ENCODE peak calls at places on chromosome 9, in eight cellular contexts. J, H, P, R, U, L, G and S are unnamed samples.

GRCh38 chr9:38183994-38184568 is 115.1 kb upstream of the SHB start:
- DNase-seq in L (no peak), J (no peak), P (peak; percentile 20), G (no peak), U (no peak), R (no peak), H (no peak), S (no peak)

GRCh38 chr9:87034891-87035290 is 87.6 kb upstream of the GAS1 start:
- DNase-seq in J (no peak), L (no peak), P (peak; percentile 73), G (no peak), R (no peak), H (no peak), U (no peak), S (no peak)

GRCh38 chr9:20538956-20539355 is 83.3 kb downstream of the MLLT3 start:
- DNase-seq in G (no peak), L (no peak), U (no peak), H (no peak), R (no peak), J (no peak), P (peak; percentile 53), S (no peak)

GRCh38 chr9:17928768-17929167 is 349.9 kb downstream of the SH3GL2 start:
- DNase-seq in H (no peak), U (no peak), R (no peak), P (no peak), L (no peak), G (no peak), J (no peak), S (no peak)

GRCh38 chr9:73643379-73644013 is 491.8 kb downstream of the ANXA1 start:
- DNase-seq in L (peak; percentile 69), H (no peak), R (no peak), G (no peak), J (no peak), P (no peak), U (no peak), S (peak; percentile 8)

GRCh38 chr9:135919318-135919717 is 12.0 kb upstream of the CAMSAP1 start:
- DNase-seq in U (no peak), R (no peak), L (no peak), H (no peak), P (no peak), G (no peak), J (no peak), S (no peak)

GRCh38 chr9:32989651-32990050 is 11.8 kb downstream of the APTX start:
- DNase-seq in P (no peak), R (no peak), H (no peak), J (no peak), G (no peak), L (no peak), U (no peak), S (no peak)

GRCh38 chr9:133701321-133701980 is 36.7 kb downstream of the SARDH start:
- DNase-seq in R (no peak), J (no peak), U (no peak), P (peak; percentile 26), G (no peak), H (peak; percentile 60), L (no peak), S (no peak)

GRCh38 chr9:70079364-70080103 is 35.9 kb downstream of the MAMDC2 start:
- DNase-seq in L (no peak), H (no peak), G (no peak), P (peak; percentile 67), U (no peak), J (no peak), R (peak; percentile 85), S (peak; percentile 3)

GRCh38 chr9:129209109-129209508 is 31.0 kb upstream of the IER5L start:
- DNase-seq in G (no peak), P (no peak), R (no peak), H (no peak), U (no peak), J (no peak), L (no peak), S (no peak)

GRCh38 chr9:115694014-115694413 is 459.6 kb upstream of the PAPPA start:
- DNase-seq in P (peak; percentile 98), G (peak; percentile 78), J (no peak), U (no peak), R (no peak), L (peak; percentile 7), H (no peak), S (peak; percentile 16)

GRCh38 chr9:118533101-118533500 is 828.9 kb downstream of the TLR4 start:
- DNase-seq in L (no peak), H (no peak), P (peak; percentile 77), U (no peak), R (no peak), G (no peak), J (no peak), S (no peak)

GRCh38 chr9:112868956-112869594 is 21.6 kb downstream of the SLC46A2 start:
- DNase-seq in L (no peak), H (no peak), G (no peak), J (no peak), R (no peak), U (no peak), P (no peak), S (no peak)

GRCh38 chr9:27688954-27689353 is 115.7 kb upstream of the C9orf72 start:
- DNase-seq in G (no peak), J (no peak), H (no peak), P (no peak), L (no peak), U (no peak), R (no peak), S (no peak)

GRCh38 chr9:1922026-1922425 is 93.1 kb upstream of the SMARCA2 start:
- DNase-seq in J (no peak), L (no peak), H (no peak), U (no peak), G (no peak), P (no peak), R (no peak), S (no peak)

GRCh38 chr9:137876269-137876668 is 1.3 kb upstream of the CACNA1B start:
- DNase-seq in P (no peak), L (no peak), R (no peak), J (no peak), H (no peak), G (no peak), U (no peak), S (no peak)

GRCh38 chr9:19229725-19230355 is 653 bp upstream of the DENND4C start:
- DNase-seq in L (peak; percentile 59), P (no peak), R (peak; percentile 75), G (no peak), J (peak; percentile 61), U (peak; percentile 64), H (peak; percentile 65), S (no peak)

GRCh38 chr9:103713631-103714030 is 380.5 kb upstream of the SMC2 start:
- DNase-seq in P (no peak), G (no peak), H (no peak), R (no peak), J (no peak), L (no peak), U (no peak), S (no peak)

GRCh38 chr9:113694912-113695900 is 180.9 kb upstream of the ZNF618 start:
- DNase-seq in R (no peak), J (no peak), G (no peak), U (no peak), L (no peak), P (no peak), H (no peak), S (no peak)

GRCh38 chr9:933356-933755 is 43.1 kb upstream of the DMRT3 start:
- DNase-seq in U (no peak), H (no peak), J (no peak), P (no peak), L (no peak), G (no peak), R (no peak), S (no peak)

GRCh38 chr9:25939116-25939515 is 260.9 kb upstream of the TUSC1 start:
- DNase-seq in U (no peak), L (no peak), J (no peak), H (no peak), G (no peak), P (peak; percentile 65), R (no peak), S (no peak)

GRCh38 chr9:37761511-37761910 is 7.9 kb downstream of the TRMT10B start:
- DNase-seq in J (no peak), P (peak; percentile 83), R (no peak), U (no peak), L (no peak), G (peak; percentile 58), H (no peak), S (no peak)

GRCh38 chr9:121901616-121902015 is 191.5 kb downstream of the TTLL11 start:
- DNase-seq in P (peak; percentile 55), G (no peak), H (no peak), R (no peak), J (no peak), U (no peak), L (no peak), S (peak; percentile 11)

GRCh38 chr9:83403864-83404263 is 134.3 kb downstream of the FRMD3 start:
- DNase-seq in U (no peak), P (peak; percentile 75), G (no peak), J (no peak), R (no peak), L (no peak), H (no peak), S (no peak)

GRCh38 chr9:109401169-109401989 is 80.5 kb upstream of the EPB41L4B start:
- DNase-seq in R (peak; percentile 14), J (no peak), L (peak; percentile 55), P (peak; percentile 25), G (no peak), H (no peak), U (no peak), S (peak; percentile 61)

GRCh38 chr9:72891043-72891442 is 61.8 kb downstream of the ALDH1A1 start:
- DNase-seq in G (no peak), L (no peak), U (no peak), P (no peak), R (no peak), J (no peak), H (no peak), S (no peak)

GRCh38 chr9:133683494-133684460 is 47.6 kb downstream of the DBH start:
- DNase-seq in P (peak; percentile 2), U (no peak), R (no peak), L (no peak), H (peak; percentile 59), J (no peak), G (no peak), S (no peak)

GRCh38 chr9:211557-211956 is 3.1 kb upstream of the DOCK8 start:
- DNase-seq in H (no peak), J (no peak), P (no peak), L (no peak), G (no peak), R (no peak), U (no peak), S (no peak)

GRCh38 chr9:21326526-21327139 is 8.6 kb downstream of the KLHL9 start:
- DNase-seq in R (peak; percentile 49), G (no peak), U (no peak), P (peak; percentile 46), H (no peak), L (no peak), J (peak; percentile 12), S (no peak)

GRCh38 chr9:6781476-6781875 is 23.7 kb downstream of the KDM4C start:
- DNase-seq in G (no peak), L (no peak), H (no peak), U (no peak), P (no peak), R (peak; percentile 39), J (no peak), S (no peak)

GRCh38 chr9:93875330-93875729 is 79.8 kb downstream of the BARX1 start:
- DNase-seq in L (no peak), P (no peak), H (no peak), R (no peak), J (no peak), G (no peak), U (no peak), S (no peak)

GRCh38 chr9:21854594-21854993 is 52.2 kb downstream of the MTAP start:
- DNase-seq in R (no peak), G (peak; percentile 39), U (no peak), P (peak; percentile 55), H (no peak), J (no peak), L (no peak), S (peak; percentile 79)